ENCODE peak calls at places on chromosomes 6 and 20, in six cellular contexts. S is non-pigmented ciliary epithelial cell, O is psoas muscle, U is H4, M is caudate nucleus, X is ELF-1. Y is an unnamed sample.

GRCh38 chr6:100775667-100776066 is 105.5 kb downstream of the ASCC3 start:
- DNase-seq in U (no peak), M (no peak), X (no peak), S (no peak), O (no peak), Y (no peak)

GRCh38 chr20:56897318-56897962 is 268.3 kb downstream of the TFAP2C start:
- DNase-seq in O (no peak), X (peak; percentile 84), S (no peak), M (no peak), U (no peak), Y (no peak)

GRCh38 chr6:169752074-169752623 is 727 bp downstream of the ERMARD start:
- DNase-seq in M (no peak), S (no peak), U (no peak), X (peak; percentile 28), O (no peak), Y (no peak)

GRCh38 chr20:33732166-33732970 is 572 bp downstream of the ZNF341 start:
- DNase-seq in M (peak; percentile 93), O (peak; percentile 87), X (peak; percentile 71), S (no peak), U (peak; percentile 45), Y (peak; percentile 94)

GRCh38 chr6:11644071-11644470 is 106.5 kb downstream of the TMEM170B start:
- DNase-seq in X (no peak), O (no peak), U (no peak), S (no peak), M (no peak), Y (no peak)

GRCh38 chr6:35775031-35775430 is 1.4 kb upstream of the CLPSL2 start:
- DNase-seq in S (no peak), M (no peak), X (no peak), O (no peak), U (no peak), Y (no peak)

GRCh38 chr6:38027685-38028373 is 208.3 kb downstream of the ZFAND3 start:
- DNase-seq in S (no peak), X (peak; percentile 66), O (no peak), U (no peak), M (no peak), Y (no peak)

GRCh38 chr6:87907521-87907920 is 140.1 kb upstream of the SPACA1 start:
- DNase-seq in X (no peak), M (no peak), O (no peak), S (no peak), U (peak; percentile 82), Y (no peak)

GRCh38 chr6:136784271-136784664 is 8.0 kb downstream of the MAP3K5 start:
- DNase-seq in O (no peak), U (no peak), M (no peak), X (no peak), S (no peak), Y (no peak)

GRCh38 chr6:147508073-147508870 is at the start of gene SAMD5:
- DNase-seq in U (peak; percentile 28), M (peak; percentile 59), S (no peak), X (peak; percentile 77), O (peak; percentile 44), Y (peak; percentile 89)

GRCh38 chr20:53865905-53866786 is 204.2 kb downstream of the BCAS1 start:
- DNase-seq in X (peak; percentile 80), U (peak; percentile 80), M (no peak), O (no peak), S (no peak), Y (peak; percentile 87)

GRCh38 chr6:106746660-106747059 is 117.3 kb downstream of the QRSL1 start:
- DNase-seq in U (peak; percentile 55), O (no peak), M (no peak), X (peak; percentile 57), S (peak; percentile 10), Y (peak; percentile 63)